ENCODE peak calls at places on chromosomes 4 and X, in six cellular contexts. S, C, L, A, H and B are unnamed samples.

GRCh38 chrX:65921363-65921762 is 118.5 kb downstream of the VSIG4 start:
- DNase-seq in S (no peak), C (no peak), L (no peak), A (no peak), H (no peak), B (no peak)

GRCh38 chr4:186192068-186192751 is 843 bp downstream of the CYP4V2 start:
- DNase-seq in S (peak), C (peak), L (no peak), A (no peak), H (peak), B (peak)

GRCh38 chrX:69396916-69397315 is 107.2 kb upstream of the NALF2 start:
- DNase-seq in S (no peak), C (no peak), L (no peak), A (no peak), H (no peak), B (no peak)

GRCh38 chrX:154057790-154058189 is 38.1 kb upstream of the IRAK1 start:
- DNase-seq in S (no peak), C (peak), L (no peak), A (no peak), H (no peak), B (no peak)

GRCh38 chrX:53685711-53686110 is 808 bp downstream of the HUWE1 start:
- DNase-seq in S (no peak), C (no peak), L (no peak), A (no peak), H (no peak), B (no peak)

GRCh38 chrX:111568356-111568755 is 56.9 kb downstream of the SERTM2 start:
- DNase-seq in S (no peak), C (peak), L (no peak), A (peak), H (no peak), B (no peak)

GRCh38 chrX:148457279-148457678 is 43.1 kb upstream of the AFF2 start:
- DNase-seq in S (no peak), C (no peak), L (peak), A (no peak), H (no peak), B (peak)

GRCh38 chr4:144461906-144462305 is 184.1 kb upstream of the HHIP start:
- DNase-seq in S (no peak), C (no peak), L (no peak), A (no peak), H (no peak), B (no peak)

GRCh38 chrX:39772057-39772832 is 325.5 kb downstream of the BCOR start:
- DNase-seq in S (peak), C (peak), L (peak), A (no peak), H (no peak), B (peak)

GRCh38 chrX:151505796-151506195 is 57.7 kb upstream of the PASD1 start:
- DNase-seq in S (no peak), C (peak), L (no peak), A (peak), H (no peak), B (peak)

GRCh38 chr4:93466440-93466839 is 362.1 kb upstream of the ATOH1 start:
- DNase-seq in S (no peak), C (no peak), L (no peak), A (no peak), H (no peak), B (no peak)

GRCh38 chr4:146232131-146232722 is 17.9 kb downstream of the REELD1 start:
- DNase-seq in S (no peak), C (no peak), L (no peak), A (no peak), H (no peak), B (no peak)

GRCh38 chrX:72030431-72030830 is 101.3 kb downstream of the RTL5 start:
- DNase-seq in S (no peak), C (peak), L (no peak), A (peak), H (no peak), B (no peak)

GRCh38 chr4:185534850-185535761 is at the start of gene PDLIM3:
- DNase-seq in S (peak), C (peak), L (peak), A (no peak), H (no peak), B (peak)

GRCh38 chrX:10050481-10050880 is 83.3 kb downstream of the CLDN34 start:
- DNase-seq in S (peak), C (no peak), L (peak), A (no peak), H (no peak), B (no peak)

GRCh38 chr4:151409470-151410313 is 716 bp downstream of the FHIP1A start:
- DNase-seq in S (no peak), C (peak), L (peak), A (no peak), H (no peak), B (peak)

GRCh38 chr4:10734697-10735096 is 50.1 kb upstream of the CLNK start:
- DNase-seq in S (no peak), C (no peak), L (no peak), A (no peak), H (no peak), B (peak)

GRCh38 chrX:15334561-15334960 is 762 bp downstream of the PIGA start:
- DNase-seq in S (peak), C (no peak), L (no peak), A (no peak), H (peak), B (peak)

GRCh38 chr4:110128092-110128989 is 70.1 kb downstream of the ELOVL6 start:
- DNase-seq in S (no peak), C (no peak), L (no peak), A (no peak), H (no peak), B (no peak)

DNA sequence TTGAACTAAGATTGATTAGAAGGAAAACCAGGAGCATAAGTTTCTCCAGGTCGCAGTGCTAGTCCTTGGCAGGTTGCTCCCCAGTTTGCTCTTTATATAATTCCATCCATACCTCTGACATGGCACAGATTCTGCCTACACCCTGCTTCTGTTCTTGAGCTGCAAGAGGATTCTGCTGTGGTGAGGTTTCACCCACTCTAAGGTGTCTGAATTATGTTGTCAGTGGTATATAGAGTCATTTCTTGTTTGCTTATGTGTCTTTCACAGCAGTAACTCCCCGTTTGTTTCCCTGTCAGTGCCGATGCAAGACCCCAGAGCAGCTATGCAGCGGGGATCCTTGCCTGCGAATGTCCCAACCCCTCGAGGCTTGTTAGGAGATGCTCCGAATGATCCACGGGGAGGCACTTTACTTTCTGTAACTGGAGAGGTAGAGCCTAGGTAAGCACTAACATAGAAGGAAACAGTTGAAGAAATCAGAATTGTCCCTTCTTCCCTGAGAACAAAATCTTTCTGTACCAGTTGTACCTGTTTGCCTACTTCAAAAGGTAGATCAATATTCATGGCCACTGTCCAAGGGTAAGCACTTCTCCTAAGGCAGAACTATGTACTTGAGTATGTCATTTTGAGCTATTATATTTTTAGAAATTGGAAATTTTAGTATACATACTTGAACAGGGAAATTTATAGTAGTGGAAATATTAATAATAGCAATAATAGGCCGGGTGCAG is 11.2 kb downstream of the CSTF2 start:
- DNase-seq in S (no peak), C (no peak), L (no peak), A (no peak), H (no peak), B (no peak)
- TF ChIP-seq CTCF in S (no peak), C (no peak), L (no peak), A (no peak), H (no peak), B (no peak)

DNA sequence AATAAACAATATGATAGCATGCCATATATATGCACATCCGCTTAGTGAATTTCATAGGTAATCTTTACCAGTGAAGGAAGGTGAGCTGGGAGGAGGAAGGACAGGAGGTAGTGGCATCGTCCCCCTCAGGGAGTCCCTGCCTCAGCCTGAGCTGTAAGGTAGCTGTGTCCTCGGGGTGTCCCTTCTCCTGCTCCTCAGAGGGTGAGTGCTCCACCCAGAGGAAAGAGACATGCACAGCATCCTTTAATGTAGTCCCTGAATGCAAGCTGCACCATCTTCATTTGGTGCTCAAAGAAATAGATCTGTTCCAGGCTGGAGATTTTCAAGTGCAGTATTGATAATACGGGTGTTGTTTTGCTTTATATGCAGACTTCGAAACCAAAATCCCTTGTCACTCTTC is 330.4 kb upstream of the SFRP2 start:
- DNase-seq in S (no peak), C (no peak), L (no peak), A (no peak), H (no peak), B (no peak)
- TF ChIP-seq CTCF in S (no peak), C (peak), L (no peak), A (no peak), H (no peak), B (no peak)

GRCh38 chrX:56764975-56765791 is 36.1 kb downstream of the NBDY start:
- DNase-seq in S (no peak), C (no peak), L (no peak), A (no peak), H (no peak), B (peak)

GRCh38 chrX:56762220-56762619 is 33.2 kb downstream of the NBDY start:
- DNase-seq in S (no peak), C (no peak), L (no peak), A (no peak), H (no peak), B (peak)

GRCh38 chrX:56762707-56763555 is 33.9 kb downstream of the NBDY start:
- DNase-seq in S (no peak), C (no peak), L (no peak), A (no peak), H (no peak), B (no peak)

GRCh38 chrX:56764153-56764974 is 35.3 kb downstream of the NBDY start:
- DNase-seq in S (peak), C (peak), L (no peak), A (peak), H (peak), B (peak)

GRCh38 chrX:56763556-56764152 is 34.6 kb downstream of the NBDY start:
- DNase-seq in S (peak), C (peak), L (no peak), A (no peak), H (no peak), B (no peak)
- TF ChIP-seq CTCF in S (no peak), C (peak), L (peak), A (no peak), H (no peak), B (no peak)

GRCh38 chrX:41275661-41276609 is 58.0 kb upstream of the DDX3X start:
- DNase-seq in S (peak), C (peak), L (peak), A (peak), H (peak), B (peak)
- TF ChIP-seq CTCF in S (no peak), C (peak), L (peak), A (peak), H (peak), B (peak)

DNA sequence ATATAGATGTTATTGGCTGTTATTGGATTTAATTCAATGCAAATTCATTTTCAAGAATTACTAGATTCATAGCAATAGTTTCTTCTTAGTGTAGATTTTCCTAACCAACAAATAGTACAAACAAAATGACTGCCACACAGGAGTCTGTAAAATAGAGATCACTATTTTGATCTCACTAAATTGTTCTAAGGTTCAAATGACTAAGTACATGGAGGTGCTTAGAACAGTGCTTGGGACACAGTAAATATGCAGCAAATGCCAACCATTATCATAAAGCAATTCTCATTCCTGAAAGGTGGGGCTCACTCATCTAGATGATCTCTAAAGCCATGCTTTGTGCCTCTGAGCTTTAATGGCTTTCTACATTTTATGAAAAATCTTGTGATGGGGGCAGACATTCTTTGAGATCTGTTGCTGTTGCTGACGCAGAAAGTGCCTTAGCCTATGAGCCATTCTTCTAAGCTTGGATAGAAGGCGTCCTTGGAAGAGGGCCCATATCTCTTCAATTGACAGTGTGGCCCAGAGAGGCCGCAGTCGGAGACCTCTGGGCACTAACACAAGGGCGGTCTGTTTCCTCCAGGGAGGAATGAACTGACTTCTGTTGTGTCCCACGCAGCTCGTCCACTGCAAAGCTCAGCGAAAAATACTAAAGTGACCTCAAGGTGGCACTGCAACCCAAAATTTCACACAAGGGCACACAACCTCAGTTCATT is 23.6 kb downstream of the TLR10 start:
- DNase-seq in S (peak), C (peak), L (no peak), A (peak), H (peak), B (peak)
- TF ChIP-seq CTCF in S (peak), C (peak), L (peak), A (peak), H (peak), B (peak)